ENCODE peak calls at places on chromosomes 7 and 10, in four cellular contexts. Z, N, W and Y are unnamed samples.

GRCh38 chr10:119859422-119860258 is 13.0 kb downstream of the MCMBP start:
- DNase-seq in Z (no peak), N (no peak), W (peak), Y (peak)

GRCh38 chr7:150945171-150945852 is 32.8 kb downstream of the KCNH2 start:
- DNase-seq in Z (no peak), N (no peak), W (peak), Y (no peak)

GRCh38 chr7:9835204-9835603 is 1138.5 kb upstream of the PHF14 start:
- DNase-seq in Z (no peak), N (no peak), W (no peak), Y (no peak)

GRCh38 chr7:30755384-30756154 is 3.6 kb downstream of the INMT start:
- DNase-seq in Z (no peak), N (no peak), W (peak), Y (no peak)

GRCh38 chr7:113907617-113908016 is 11.2 kb downstream of the PPP1R3A start:
- DNase-seq in Z (no peak), N (no peak), W (no peak), Y (no peak)

GRCh38 chr7:155981703-155982102 is 169.4 kb upstream of the SHH start:
- DNase-seq in Z (no peak), N (no peak), W (no peak), Y (no peak)

GRCh38 chr10:66215005-66215404 is 710.8 kb upstream of the LRRTM3 start:
- DNase-seq in Z (no peak), N (no peak), W (peak), Y (no peak)

GRCh38 chr7:137940656-137941518 is 61.0 kb downstream of the CREB3L2 start:
- DNase-seq in Z (no peak), N (no peak), W (no peak), Y (no peak)

GRCh38 chr10:89421018-89421476 is 6.7 kb downstream of the IFIT5 start:
- DNase-seq in Z (no peak), N (no peak), W (no peak), Y (no peak)

GRCh38 chr7:542935-543789 is 23.5 kb upstream of the PDGFA start:
- DNase-seq in Z (no peak), N (no peak), W (no peak), Y (no peak)

GRCh38 chr7:25849361-25850184 is 302.4 kb upstream of the NFE2L3 start:
- DNase-seq in Z (no peak), N (no peak), W (no peak), Y (no peak)

GRCh38 chr10:104349623-104350142 is 4.0 kb upstream of the CFAP58 start:
- DNase-seq in Z (no peak), N (no peak), W (no peak), Y (no peak)

GRCh38 chr10:43939939-43940810 is 291.5 kb upstream of the ZNF32 start:
- DNase-seq in Z (no peak), N (no peak), W (no peak), Y (no peak)

GRCh38 chr10:51423121-51423452 is 276.3 kb downstream of the CSTF2T start:
- DNase-seq in Z (no peak), N (no peak), W (no peak), Y (no peak)

GRCh38 chr7:137658194-137658900 is 188.4 kb downstream of the DGKI start:
- DNase-seq in Z (no peak), N (no peak), W (peak), Y (no peak)

GRCh38 chr7:45191361-45191760 is 33.8 kb downstream of the RAMP3 start:
- DNase-seq in Z (no peak), N (no peak), W (no peak), Y (no peak)

GRCh38 chr10:96047004-96047649 is 3.7 kb downstream of the CCNJ start:
- DNase-seq in Z (no peak), N (no peak), W (no peak), Y (no peak)

GRCh38 chr10:21278491-21279216 is 246.8 kb downstream of the SKIDA1 start:
- DNase-seq in Z (peak), N (peak), W (peak), Y (peak)

GRCh38 chr10:35409094-35409582 is 72.8 kb downstream of the CCNY start:
- DNase-seq in Z (no peak), N (no peak), W (no peak), Y (no peak)

GRCh38 chr10:79399242-79399831 is 46.1 kb downstream of the ZCCHC24 start:
- DNase-seq in Z (peak), N (no peak), W (peak), Y (no peak)

GRCh38 chr7:65967361-65968155 is 14.5 kb downstream of the GUSB start:
- DNase-seq in Z (no peak), N (no peak), W (no peak), Y (no peak)

GRCh38 chr10:32379314-32379949 is 32.5 kb upstream of the EPC1 start:
- DNase-seq in Z (peak), N (no peak), W (peak), Y (peak)

GRCh38 chr10:18610517-18610916 is 40.9 kb downstream of the NSUN6 start:
- DNase-seq in Z (no peak), N (no peak), W (no peak), Y (peak)

GRCh38 chr7:32957326-32958045 is at the start of gene FKBP9:
- DNase-seq in Z (peak), N (no peak), W (peak), Y (peak)

GRCh38 chr10:8301831-8302230 is 247.3 kb downstream of the GATA3 start:
- DNase-seq in Z (no peak), N (no peak), W (no peak), Y (no peak)